ENCODE peak calls at places on chromosomes 2 and 18, in five cellular contexts. D is GM23338; S is CD4-positive, alpha-beta T cell; M is HL-60; I is GM06990. V is an unnamed sample.

GRCh38 chr2:80392446-80392845 is 87.9 kb upstream of the LRRTM1 start:
- DNase-seq in D (no peak), S (no peak), M (no peak), I (no peak), V (no peak)

GRCh38 chr2:26000561-26001211 is 18.4 kb upstream of the KIF3C start:
- DNase-seq in D (no peak), S (no peak), M (no peak), I (no peak), V (no peak)

GRCh38 chr18:8424917-8425725 is 184.1 kb upstream of the RAB12 start:
- DNase-seq in D (no peak), S (no peak), M (no peak), I (no peak), V (no peak)

GRCh38 chr18:58247363-58247834 is 203.4 kb downstream of the NEDD4L start:
- DNase-seq in D (peak; percentile 67), S (no peak), M (no peak), I (no peak), V (peak; percentile 54)

GRCh38 chr18:70333757-70334156 is 44.9 kb downstream of the SOCS6 start:
- DNase-seq in D (no peak), S (no peak), M (no peak), I (no peak), V (no peak)

GRCh38 chr2:230575640-230576324 is 136.9 kb upstream of the CAB39 start:
- DNase-seq in D (no peak), S (peak; percentile 21), M (no peak), I (no peak), V (no peak)

GRCh38 chr2:217713395-217714267 is 289.2 kb downstream of the TNS1 start:
- DNase-seq in D (peak; percentile 82), S (peak; percentile 56), M (peak; percentile 14), I (peak; percentile 34), V (peak; percentile 76)

GRCh38 chr18:48310353-48310752 is 98.8 kb downstream of the ZBTB7C start:
- DNase-seq in D (no peak), S (no peak), M (no peak), I (no peak), V (no peak)

GRCh38 chr18:79495591-79496071 is 99.9 kb downstream of the NFATC1 start:
- DNase-seq in D (no peak), S (no peak), M (no peak), I (no peak), V (no peak)

GRCh38 chr18:79898952-79899608 is 52.4 kb downstream of the SLC66A2 start:
- DNase-seq in D (no peak), S (no peak), M (no peak), I (no peak), V (no peak)

GRCh38 chr2:1402064-1402463 is 11.2 kb upstream of the TPO start:
- DNase-seq in D (no peak), S (no peak), M (no peak), I (no peak), V (no peak)

GRCh38 chr18:31942301-31942998 is 478 bp downstream of the TRAPPC8 start:
- DNase-seq in D (peak; percentile 52), S (no peak), M (peak; percentile 67), I (no peak), V (peak; percentile 61)

GRCh38 chr2:215736653-215737290 is 276.6 kb downstream of the MREG start:
- DNase-seq in D (peak; percentile 77), S (no peak), M (no peak), I (no peak), V (no peak)

GRCh38 chr2:231926761-231927565 is 767 bp upstream of the NPPC start:
- DNase-seq in D (peak; percentile 82), S (no peak), M (no peak), I (no peak), V (peak; percentile 44)

GRCh38 chr18:77320960-77321559 is 71.4 kb downstream of the GALR1 start:
- DNase-seq in D (no peak), S (no peak), M (no peak), I (no peak), V (no peak)

GRCh38 chr2:20617892-20618467 is 32.9 kb downstream of the HS1BP3 start:
- DNase-seq in D (no peak), S (no peak), M (peak; percentile 45), I (no peak), V (no peak)

GRCh38 chr2:21333249-21333648 is 209.5 kb downstream of the TDRD15 start:
- DNase-seq in D (no peak), S (no peak), M (no peak), I (no peak), V (no peak)

GRCh38 chr2:41495050-41495449 is 552.8 kb upstream of the PKDCC start:
- DNase-seq in D (peak; percentile 13), S (no peak), M (no peak), I (no peak), V (no peak)

GRCh38 chr2:10864888-10865551 is 46.7 kb upstream of the KCNF1 start:
- DNase-seq in D (no peak), S (no peak), M (no peak), I (peak; percentile 70), V (peak; percentile 74)
- TF ChIP-seq CTCF in D (no peak), S (peak; percentile 27), M (no peak), I (peak; percentile 48), V (peak; percentile 24)

GRCh38 chr2:103285354-103285753 is 523.5 kb downstream of the TMEM182 start:
- DNase-seq in D (no peak), S (no peak), M (no peak), I (no peak), V (no peak)

GRCh38 chr2:103289101-103289725 is 527.4 kb downstream of the TMEM182 start:
- DNase-seq in D (peak; percentile 40), S (no peak), M (no peak), I (no peak), V (no peak)

GRCh38 chr2:103284750-103285149 is 522.9 kb downstream of the TMEM182 start:
- DNase-seq in D (peak; percentile 32), S (no peak), M (no peak), I (no peak), V (no peak)
- TF ChIP-seq CTCF in D (peak; percentile 35), S (no peak), M (no peak), I (no peak), V (no peak)

GRCh38 chr2:100865819-100866462 is 46.0 kb downstream of the NPAS2 start:
- DNase-seq in D (no peak), S (no peak), M (no peak), I (no peak), V (no peak)

GRCh38 chr2:100875516-100876230 is 55.7 kb downstream of the NPAS2 start:
- DNase-seq in D (no peak), S (no peak), M (no peak), I (no peak), V (no peak)

GRCh38 chr2:100868083-100868482 is 48.1 kb downstream of the NPAS2 start:
- DNase-seq in D (no peak), S (no peak), M (no peak), I (no peak), V (no peak)

GRCh38 chr2:100869146-100869545 is 49.2 kb downstream of the NPAS2 start:
- DNase-seq in D (no peak), S (no peak), M (no peak), I (no peak), V (no peak)

GRCh38 chr2:100870652-100871531 is 51.0 kb downstream of the NPAS2 start:
- DNase-seq in D (peak; percentile 67), S (no peak), M (no peak), I (no peak), V (no peak)
- TF ChIP-seq CTCF in D (peak; percentile 64), S (no peak), M (no peak), I (peak; percentile 27), V (no peak)

GRCh38 chr2:161308178-161308955 is at the start of gene PSMD14:
- DNase-seq in D (peak; percentile 98), S (peak; percentile 77), M (peak; percentile 74), I (peak; percentile 92), V (peak; percentile 91)

GRCh38 chr2:161307676-161308075 is 549 bp upstream of the PSMD14 start:
- DNase-seq in D (no peak), S (no peak), M (no peak), I (no peak), V (no peak)

GRCh38 chr2:161316686-161317085 is 8.5 kb downstream of the PSMD14 start:
- DNase-seq in D (no peak), S (no peak), M (no peak), I (no peak), V (no peak)

GRCh38 chr2:161315380-161315779 is 7.2 kb downstream of the PSMD14 start:
- DNase-seq in D (no peak), S (no peak), M (no peak), I (no peak), V (no peak)

GRCh38 chr2:161312996-161313395 is 4.8 kb downstream of the PSMD14 start:
- DNase-seq in D (no peak), S (no peak), M (no peak), I (no peak), V (no peak)
- TF ChIP-seq CTCF in D (no peak), S (no peak), M (no peak), I (no peak), V (no peak)

DNA sequence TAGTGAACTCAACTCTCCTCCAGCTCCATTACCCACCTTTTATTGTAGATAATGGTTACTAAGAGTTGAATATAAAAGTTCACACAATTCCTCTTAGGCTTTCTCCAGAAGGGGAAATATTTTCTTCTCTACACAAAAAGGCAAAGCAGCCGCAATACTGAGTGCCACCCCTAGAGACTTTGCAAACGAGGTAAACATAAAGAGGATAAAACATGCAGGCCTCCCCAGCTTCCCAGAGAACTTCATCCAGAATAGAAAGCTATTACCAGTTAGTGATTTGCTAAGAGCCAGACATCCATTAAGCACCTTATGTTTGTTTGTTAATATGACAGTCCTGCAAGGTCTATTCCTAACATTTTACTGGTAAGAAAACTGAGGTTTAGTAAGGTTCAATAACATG is 17.4 kb downstream of the ZNF521 start:
- DNase-seq in D (peak; percentile 44), S (no peak), M (no peak), I (no peak), V (no peak)
- TF ChIP-seq CTCF in D (no peak), S (no peak), M (no peak), I (no peak), V (no peak)